ENCODE peak calls at places on chromosome 4, in four cellular contexts. A, P, V and W are unnamed samples.

GRCh38 chr4:112589207-112589606 is 47.5 kb downstream of the ZGRF1 start:
- DNase-seq in P (no peak), V (no peak), A (no peak), W (no peak)

GRCh38 chr4:36244257-36245084 is at the start of gene ARAP2:
- DNase-seq in A (peak; percentile 80), V (peak; percentile 19), P (no peak), W (peak; percentile 80)

GRCh38 chr4:117784266-117784665 is 250.0 kb upstream of the NDST3 start:
- DNase-seq in V (no peak), A (no peak), P (no peak), W (no peak)

GRCh38 chr4:14719053-14719452 is 283.2 kb upstream of the CPEB2 start:
- DNase-seq in V (no peak), P (no peak), A (no peak), W (peak; percentile 62)

GRCh38 chr4:125433453-125433852 is 118.7 kb downstream of the FAT4 start:
- DNase-seq in V (no peak), A (no peak), P (no peak), W (no peak)

GRCh38 chr4:41142946-41143720 is 71.2 kb downstream of the APBB2 start:
- DNase-seq in V (no peak), A (no peak), P (no peak), W (peak; percentile 62)

GRCh38 chr4:10088135-10089010 is 28.2 kb downstream of the WDR1 start:
- DNase-seq in V (no peak), P (no peak), A (no peak), W (no peak)

GRCh38 chr4:163776961-163777360 is 282.5 kb downstream of the TMA16 start:
- DNase-seq in V (no peak), A (no peak), P (no peak), W (no peak)

GRCh38 chr4:18676136-18676922 is 654.8 kb upstream of the LCORL start:
- DNase-seq in P (no peak), A (no peak), V (no peak), W (no peak)

GRCh38 chr4:160026720-160027119 is 923.8 kb downstream of the RAPGEF2 start:
- DNase-seq in P (no peak), V (no peak), A (no peak), W (no peak)

GRCh38 chr4:132592340-132592739 is 556.8 kb upstream of the PCDH10 start:
- DNase-seq in A (no peak), V (peak; percentile 2), P (no peak), W (no peak)

GRCh38 chr4:98873059-98873458 is 55.9 kb downstream of the EIF4E start:
- DNase-seq in P (no peak), A (no peak), V (no peak), W (no peak)

GRCh38 chr4:133270021-133270570 is 121.0 kb downstream of the PCDH10 start:
- DNase-seq in V (no peak), P (no peak), A (no peak), W (no peak)

GRCh38 chr4:165684177-165684870 is 188.7 kb upstream of the TLL1 start:
- DNase-seq in V (no peak), P (no peak), A (no peak), W (no peak)

GRCh38 chr4:107094332-107094731 is 58.2 kb upstream of the DKK2 start:
- DNase-seq in A (no peak), V (no peak), P (no peak), W (no peak)

GRCh38 chr4:123477804-123478209 is 81.2 kb downstream of the SPRY1 start:
- DNase-seq in V (no peak), A (no peak), P (no peak), W (no peak)

GRCh38 chr4:119103263-119103662 is 32.4 kb upstream of the MYOZ2 start:
- DNase-seq in V (no peak), P (no peak), A (no peak), W (no peak)

GRCh38 chr4:151948351-151949016 is 187.7 kb upstream of the GATB start:
- DNase-seq in A (no peak), P (no peak), V (no peak), W (no peak)
- H3K9me3 ChIP-seq in A (no peaks in the 10 kb centered on the region), P (peaks cover 4% of the 10 kb centered on the region), V (no peaks in the 10 kb centered on the region), W (peaks cover 10% of the 10 kb centered on the region)

GRCh38 chr4:86652332-86652932 is 58.3 kb downstream of the PTPN13 start:
- DNase-seq in P (no peak), V (no peak), A (no peak), W (no peak)

GRCh38 chr4:86657910-86658309 is 63.8 kb downstream of the PTPN13 start:
- DNase-seq in A (no peak), V (no peak), P (no peak), W (no peak)

GRCh38 chr4:86657382-86657781 is 63.3 kb downstream of the PTPN13 start:
- DNase-seq in A (no peak), P (no peak), V (no peak), W (no peak)

DNA sequence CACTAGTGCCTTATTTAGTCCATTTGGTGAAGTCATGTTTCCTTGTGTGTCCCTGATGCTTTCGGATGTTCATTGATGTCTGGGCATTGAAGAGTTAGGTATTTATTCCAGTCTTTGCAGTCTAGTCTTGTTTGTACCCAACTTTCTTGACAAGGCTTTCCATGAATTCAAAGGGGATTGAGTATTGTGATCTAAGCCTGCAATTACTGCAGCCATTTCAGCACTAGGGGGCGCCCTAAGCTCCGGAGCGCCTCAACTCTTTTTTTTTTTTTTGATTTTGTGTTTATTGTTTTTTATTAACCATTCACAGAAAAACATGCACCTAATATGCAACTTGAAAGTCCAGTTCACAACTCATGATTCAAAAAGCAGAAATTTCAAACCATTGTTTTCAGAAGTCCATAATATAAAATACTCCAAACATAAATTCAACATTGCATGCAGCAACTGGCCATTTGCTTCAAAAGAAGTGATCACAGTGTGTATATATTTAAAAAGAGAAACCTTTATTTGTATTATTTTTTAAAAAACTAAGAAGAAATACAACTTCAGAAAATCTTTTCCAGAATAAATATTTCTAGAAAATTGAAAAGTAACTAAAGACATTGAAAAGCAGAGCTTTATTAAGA is 59.2 kb downstream of the PTPN13 start:
- DNase-seq in V (peak; percentile 1), P (no peak), A (no peak), W (no peak)
- H3K9me3 ChIP-seq in V (peaks cover 30% of the 10 kb centered on the region), P (peaks cover 19% of the 10 kb centered on the region), A (peaks cover 52% of the 10 kb centered on the region), W (peaks cover 52% of the 10 kb centered on the region)

DNA sequence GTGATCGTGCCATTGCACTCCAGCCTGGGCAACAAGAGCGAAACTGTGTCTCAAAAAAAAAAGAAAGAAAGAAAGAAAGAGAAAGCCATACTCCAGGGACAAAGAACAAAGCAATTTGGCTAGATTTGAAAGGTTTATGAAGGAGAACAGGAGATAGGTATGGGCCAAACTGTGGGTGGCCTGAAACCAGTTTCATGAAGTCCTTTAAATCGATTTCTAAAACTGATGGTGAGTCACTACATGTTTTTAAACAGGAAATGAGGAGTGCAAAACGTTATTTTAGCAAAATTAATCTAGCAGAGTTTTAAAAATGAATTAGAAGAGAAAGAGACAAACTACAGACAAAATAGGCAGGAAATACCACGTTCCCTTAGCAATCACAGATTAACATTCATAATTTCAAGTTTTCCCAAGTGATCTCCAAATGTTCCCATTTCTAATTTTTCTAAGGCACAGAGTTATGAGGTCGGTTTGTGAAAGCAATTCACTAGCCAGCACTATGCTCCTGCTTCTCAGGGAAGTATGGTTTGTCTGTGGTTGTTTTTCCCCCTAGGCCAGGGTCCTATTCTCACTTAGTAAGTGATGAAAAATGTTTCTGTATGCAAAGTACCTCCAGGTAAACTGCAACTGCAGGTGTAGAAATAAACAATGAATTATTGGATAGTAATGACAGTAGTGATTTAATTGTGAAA is 190.6 kb downstream of the PPP3CA start:
- DNase-seq in P (no peak), A (no peak), V (no peak), W (no peak)
- H3K9me3 ChIP-seq in P (no peaks in the 10 kb centered on the region), A (no peaks in the 10 kb centered on the region), V (no peaks in the 10 kb centered on the region), W (no peaks in the 10 kb centered on the region)

DNA sequence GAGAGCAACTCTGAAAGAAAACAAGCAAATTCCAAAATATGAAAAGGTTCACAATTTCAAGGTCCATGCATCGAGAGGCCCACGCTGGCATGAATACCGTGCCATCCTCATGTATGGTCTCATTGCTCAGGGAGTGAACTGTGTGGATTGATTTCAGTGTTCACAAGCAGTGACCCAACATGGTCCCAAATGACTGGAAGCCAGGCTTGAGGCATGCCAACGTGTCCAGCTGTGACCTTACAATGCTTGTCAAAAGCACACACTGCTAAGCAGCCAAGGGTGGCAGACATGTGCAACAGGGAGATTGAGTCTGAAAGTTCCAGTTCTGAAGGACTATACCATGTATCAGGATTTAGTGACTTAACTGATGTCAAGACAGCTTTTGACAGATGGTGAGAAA is 58.7 kb upstream of the CLDN24 start:
- DNase-seq in A (no peak), P (no peak), V (no peak), W (no peak)
- H3K9me3 ChIP-seq in A (no peaks in the 10 kb centered on the region), P (no peaks in the 10 kb centered on the region), V (no peaks in the 10 kb centered on the region), W (no peaks in the 10 kb centered on the region)

DNA sequence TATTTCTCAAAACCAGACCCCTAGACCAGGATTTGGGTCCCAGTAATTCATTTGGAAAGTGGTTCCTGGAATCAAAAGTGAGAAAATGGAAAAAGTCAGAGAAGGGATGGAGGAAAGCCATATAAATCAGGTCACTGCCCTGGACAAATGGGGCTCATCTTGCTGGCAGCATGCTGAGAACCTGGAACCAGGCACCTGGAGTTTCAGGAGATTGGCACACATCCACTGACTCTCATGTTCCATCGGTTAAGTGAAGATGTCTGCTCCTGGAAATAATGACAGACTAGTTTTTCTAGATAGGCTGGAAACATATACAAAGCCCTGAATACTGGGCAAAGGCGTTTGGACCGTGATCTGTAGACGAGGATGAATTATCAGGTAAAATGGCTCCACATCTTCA is 163.6 kb upstream of the HS3ST1 start:
- DNase-seq in P (no peak), A (no peak), V (no peak), W (no peak)
- H3K9me3 ChIP-seq in P (no peaks in the 10 kb centered on the region), A (no peaks in the 10 kb centered on the region), V (peaks cover under 1% of the 10 kb centered on the region), W (no peaks in the 10 kb centered on the region)

GRCh38 chr4:386708-387105 is 49.1 kb downstream of the ZNF141 start:
- DNase-seq in P (no peak), A (no peak), V (no peak), W (no peak)
- H3K9me3 ChIP-seq in P (peaks cover 75% of the 10 kb centered on the region), A (no peaks in the 10 kb centered on the region), V (no peaks in the 10 kb centered on the region), W (peaks cover 99% of the 10 kb centered on the region)